ENCODE peak calls at places on chromosomes 16 and 17, in seven cellular contexts. C, Q, H, T, G, S and B are unnamed samples. For H3K9me3, the result is how much of the 10 kb centered on the place peaks cover.

GRCh38 chr17:337866-338265 is 14.7 kb downstream of the RPH3AL start:
- DNase-seq in C (no peak), Q (no peak), H (no peak), T (no peak), G (no peak), S (no peak), B (no peak)

GRCh38 chr16:75559564-75560372 is 3.7 kb upstream of the TMEM231 start:
- DNase-seq in C (no peak), Q (no peak), H (no peak), T (no peak), G (no peak), S (no peak), B (no peak)

GRCh38 chr17:70132505-70132904 is 36.8 kb upstream of the KCNJ2 start:
- DNase-seq in C (no peak), Q (no peak), H (no peak), T (no peak), G (no peak), S (no peak), B (no peak)

GRCh38 chr17:226773-227580 is 45.5 kb upstream of the DOC2B start:
- DNase-seq in C (no peak), Q (no peak), H (no peak), T (peak), G (no peak), S (no peak), B (no peak)

GRCh38 chr17:58513913-58514794 is at the start of gene MTMR4:
- DNase-seq in C (peak), Q (peak), H (peak), T (peak), G (peak), S (peak), B (peak)

GRCh38 chr17:41972571-41973411 is 6.2 kb downstream of the CNP start:
- DNase-seq in C (no peak), Q (no peak), H (no peak), T (no peak), G (no peak), S (no peak), B (peak)

GRCh38 chr17:66002807-66003206 is 189.1 kb downstream of the CEP112 start:
- DNase-seq in C (no peak), Q (no peak), H (no peak), T (no peak), G (no peak), S (no peak), B (no peak)

GRCh38 chr17:17183744-17184143 is 22.4 kb downstream of the PLD6 start:
- DNase-seq in C (no peak), Q (no peak), H (no peak), T (no peak), G (no peak), S (peak), B (no peak)

GRCh38 chr17:42655528-42655927 is 3.6 kb upstream of the TUBG2 start:
- DNase-seq in C (no peak), Q (no peak), H (no peak), T (no peak), G (no peak), S (no peak), B (no peak)

GRCh38 chr16:85056211-85056748 is 28.7 kb downstream of the KIAA0513 start:
- DNase-seq in C (peak), Q (no peak), H (no peak), T (no peak), G (peak), S (no peak), B (no peak)

GRCh38 chr17:69535022-69535570 is 120.6 kb downstream of the MAP2K6 start:
- DNase-seq in C (no peak), Q (no peak), H (peak), T (no peak), G (no peak), S (no peak), B (no peak)

GRCh38 chr17:67052720-67053437 is 8.5 kb downstream of the CACNG1 start:
- DNase-seq in C (no peak), Q (no peak), H (peak), T (no peak), G (no peak), S (no peak), B (peak)

GRCh38 chr17:8868529-8868951 is 1.1 kb upstream of the PIK3R6 start:
- DNase-seq in C (no peak), Q (no peak), H (no peak), T (no peak), G (no peak), S (no peak), B (no peak)

GRCh38 chr16:11994187-11995119 is 17.9 kb downstream of the SNX29 start:
- DNase-seq in C (peak), Q (peak), H (peak), T (peak), G (no peak), S (peak), B (no peak)

GRCh38 chr16:68779891-68780290 is 42.8 kb downstream of the CDH1 start:
- DNase-seq in C (peak), Q (no peak), H (no peak), T (no peak), G (no peak), S (peak), B (peak)

GRCh38 chr16:3655030-3655790 is 719 bp downstream of the DNASE1 start:
- DNase-seq in C (no peak), Q (no peak), H (no peak), T (peak), G (no peak), S (no peak), B (no peak)

GRCh38 chr16:84700518-84701277 is 898 bp downstream of the USP10 start:
- DNase-seq in C (no peak), Q (peak), H (peak), T (peak), G (no peak), S (peak), B (no peak)

GRCh38 chr17:56269509-56269908 is 116.2 kb downstream of the ANKFN1 start:
- DNase-seq in C (no peak), Q (no peak), H (no peak), T (no peak), G (no peak), S (no peak), B (no peak)

GRCh38 chr17:14827394-14827793 is 437.7 kb downstream of the PMP22 start:
- DNase-seq in C (no peak), Q (no peak), H (no peak), T (peak), G (no peak), S (no peak), B (no peak)

GRCh38 chr17:71631483-71631882 is 489.3 kb upstream of the SOX9 start:
- DNase-seq in C (no peak), Q (no peak), H (no peak), T (no peak), G (no peak), S (no peak), B (no peak)

GRCh38 chr17:71986886-71987285 is 133.9 kb upstream of the SOX9 start:
- DNase-seq in C (no peak), Q (no peak), H (no peak), T (no peak), G (no peak), S (no peak), B (no peak)

GRCh38 chr16:70725024-70725911 is 39.4 kb upstream of the MTSS2 start:
- DNase-seq in C (peak), Q (peak), H (no peak), T (peak), G (no peak), S (peak), B (no peak)

GRCh38 chr16:80526418-80527061 is 14.3 kb upstream of the DYNLRB2 start:
- DNase-seq in C (peak), Q (peak), H (peak), T (no peak), G (peak), S (peak), B (peak)

GRCh38 chr17:11506635-11507034 is 91.6 kb upstream of the DNAH9 start:
- DNase-seq in C (peak), Q (no peak), H (no peak), T (no peak), G (peak), S (no peak), B (no peak)

GRCh38 chr16:2896480-2897010 is 13.5 kb downstream of the FLYWCH2 start:
- DNase-seq in C (no peak), Q (no peak), H (no peak), T (no peak), G (no peak), S (no peak), B (no peak)

GRCh38 chr17:20896153-20896649 is 146.6 kb downstream of the USP22 start:
- DNase-seq in C (no peak), Q (no peak), H (peak), T (peak), G (no peak), S (no peak), B (peak)

GRCh38 chr16:10736926-10737625 is 6.6 kb upstream of the NUBP1 start:
- DNase-seq in C (peak), Q (peak), H (peak), T (no peak), G (peak), S (peak), B (peak)

GRCh38 chr16:10504404-10504885 is 76.0 kb downstream of the EMP2 start:
- DNase-seq in C (no peak), Q (no peak), H (no peak), T (no peak), G (no peak), S (no peak), B (no peak)

GRCh38 chr17:19374136-19374535 is 4.2 kb upstream of the MAPK7 start:
- DNase-seq in C (no peak), Q (no peak), H (no peak), T (peak), G (no peak), S (no peak), B (no peak)

GRCh38 chr17:15261063-15261817 is 3.9 kb downstream of the PMP22 start:
- DNase-seq in C (peak), Q (peak), H (peak), T (peak), G (peak), S (no peak), B (peak)

GRCh38 chr17:77723909-77724875 is 234.3 kb upstream of the TNRC6C start:
- DNase-seq in C (no peak), Q (no peak), H (no peak), T (no peak), G (no peak), S (no peak), B (no peak)

GRCh38 chr17:80649672-80650338 is 105.2 kb downstream of the RPTOR start:
- DNase-seq in C (peak), Q (peak), H (no peak), T (no peak), G (peak), S (no peak), B (no peak)

GRCh38 chr17:48593126-48593829 is at the start of gene HOXB5:
- DNase-seq in C (no peak), Q (no peak), H (no peak), T (no peak), G (no peak), S (no peak), B (no peak)

GRCh38 chr16:25343976-25344375 is 86.3 kb upstream of the ZKSCAN2 start:
- DNase-seq in C (no peak), Q (no peak), H (no peak), T (no peak), G (no peak), S (no peak), B (no peak)

DNA sequence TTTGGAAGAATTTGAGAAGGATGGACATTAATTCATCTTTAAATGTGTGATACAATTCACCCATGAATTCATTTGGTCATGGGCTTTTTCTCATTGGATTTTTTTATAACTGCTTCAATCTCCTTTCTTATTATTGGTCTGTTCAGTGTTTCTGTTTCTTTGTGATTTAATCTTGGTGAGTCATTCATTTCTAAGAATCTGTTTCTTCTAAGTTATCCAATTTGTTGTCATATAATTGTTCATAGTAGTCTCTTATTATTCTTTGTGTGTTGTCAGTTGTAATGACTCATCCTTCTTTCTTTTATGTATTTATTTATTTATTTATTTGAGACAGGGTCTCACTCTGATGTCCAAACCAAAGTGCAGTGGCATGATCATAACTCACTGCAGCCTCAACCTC is 146.1 kb upstream of the ZNF267 start:
- DNase-seq in C (no peak), Q (no peak), H (no peak), T (no peak), G (no peak), S (no peak), B (no peak)
- H3K9me3 ChIP-seq in C (under half), Q (under half), H (under half), T (under half), G (under half), S (under half), B (half or more)

GRCh38 chr17:6532441-6532885 is 23.9 kb downstream of the PITPNM3 start:
- DNase-seq in C (no peak), Q (no peak), H (no peak), T (peak), G (no peak), S (no peak), B (no peak)
- TF ChIP-seq EP300 in C (no peak), Q (no peak), H (no peak), T (no peak), G (no peak), S (no peak), B (no peak)

DNA sequence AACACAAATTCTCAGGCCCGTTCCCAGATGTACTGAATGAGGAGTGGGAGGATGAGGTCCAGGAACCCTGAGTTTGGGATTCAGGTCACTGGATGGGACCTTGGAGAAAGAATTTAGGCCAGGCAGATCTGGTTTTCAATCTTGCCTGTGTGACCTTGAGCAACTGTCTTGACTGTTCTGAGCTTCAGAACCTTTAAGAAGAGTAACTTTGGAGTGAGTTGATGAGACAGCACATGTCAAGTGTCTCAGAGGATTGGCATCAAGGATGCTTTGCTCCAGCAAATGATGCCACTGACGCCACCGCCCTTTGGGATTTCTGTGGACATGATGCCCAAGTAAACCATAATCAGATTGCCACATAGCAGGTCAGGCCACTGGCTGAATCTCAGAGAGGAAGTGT is 56.2 kb upstream of the DNAJA2 start:
- DNase-seq in C (no peak), Q (no peak), H (no peak), T (no peak), G (no peak), S (no peak), B (no peak)
- H3K9me3 ChIP-seq in C (under half), Q (under half), H (under half), T (under half), G (under half), S (under half), B (under half)

GRCh38 chr16:89023151-89023551 is 46.1 kb upstream of the CBFA2T3 start:
- DNase-seq in C (no peak), Q (no peak), H (no peak), T (peak), G (no peak), S (no peak), B (no peak)

GRCh38 chr16:89025636-89026035 is 48.6 kb upstream of the CBFA2T3 start:
- DNase-seq in C (no peak), Q (no peak), H (no peak), T (no peak), G (no peak), S (no peak), B (no peak)

GRCh38 chr16:89022051-89022836 is 45.2 kb upstream of the CBFA2T3 start:
- DNase-seq in C (no peak), Q (no peak), H (no peak), T (peak), G (no peak), S (no peak), B (no peak)

GRCh38 chr16:89024546-89024945 is 47.5 kb upstream of the CBFA2T3 start:
- DNase-seq in C (no peak), Q (no peak), H (no peak), T (no peak), G (no peak), S (no peak), B (no peak)

DNA sequence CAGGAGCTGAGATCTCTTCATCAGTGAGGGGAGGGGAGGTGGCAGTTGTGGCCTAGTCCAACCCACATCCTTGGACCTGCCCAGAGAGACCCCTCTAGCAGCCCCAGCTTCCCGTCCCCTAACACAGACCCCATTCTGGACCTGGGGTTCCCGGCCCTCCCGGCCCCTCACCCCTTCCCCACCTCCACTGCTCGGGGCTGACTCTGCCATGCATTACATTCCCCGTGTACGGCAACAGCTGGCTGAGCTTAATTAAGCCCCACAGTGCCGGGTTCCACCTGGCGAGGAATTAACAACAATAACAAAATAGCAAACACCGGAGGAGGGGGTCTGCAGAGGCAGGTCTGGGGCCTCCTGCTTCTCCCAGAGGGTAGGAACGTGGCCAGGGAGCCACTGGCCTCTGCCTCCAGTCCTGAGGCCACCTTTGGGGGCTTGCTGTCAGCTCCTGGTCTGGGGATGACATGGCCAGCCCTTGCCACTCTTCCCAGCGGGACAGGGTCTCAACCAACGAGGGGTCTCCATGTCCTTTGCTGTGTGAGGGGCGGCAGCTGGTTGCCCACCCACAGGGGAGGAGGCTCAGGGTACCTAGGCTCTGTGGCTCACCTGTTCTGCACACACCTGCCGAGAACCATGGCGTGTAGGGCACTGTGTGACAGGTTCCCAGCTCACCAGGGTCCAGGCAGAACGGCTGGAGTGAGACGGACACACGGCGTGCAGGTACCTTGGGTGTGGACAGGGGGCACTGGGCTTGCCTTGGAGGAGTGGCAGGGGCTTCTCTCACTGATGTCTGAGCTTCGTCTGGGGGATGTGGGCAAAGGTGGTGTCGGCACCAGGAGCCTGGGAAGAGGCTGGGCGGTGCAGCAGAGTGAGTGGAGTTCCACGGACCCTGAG is 46.9 kb upstream of the CBFA2T3 start:
- DNase-seq in C (no peak), Q (no peak), H (no peak), T (peak), G (no peak), S (no peak), B (no peak)
- TF ChIP-seq EP300 in C (no peak), Q (no peak), H (no peak), T (no peak), G (no peak), S (no peak), B (no peak)

DNA sequence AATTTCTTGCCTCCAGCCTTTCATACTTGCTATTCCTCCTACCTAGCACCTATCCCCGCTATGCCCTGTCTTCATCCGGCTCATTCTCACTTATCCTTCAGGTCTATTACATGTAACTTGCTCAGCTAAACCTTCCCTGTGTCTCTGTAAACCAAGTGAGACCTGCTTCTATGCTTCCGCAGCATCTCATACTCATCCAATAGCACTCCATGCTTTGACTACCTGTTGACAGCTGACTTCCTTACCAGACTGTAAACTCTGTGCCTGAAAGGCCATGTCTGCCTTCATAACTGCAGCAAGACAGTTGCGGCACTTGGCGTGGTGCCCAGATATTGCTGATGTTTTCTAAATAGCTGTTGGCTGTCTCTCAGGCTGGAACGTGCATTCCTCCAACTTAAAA is 1.8 kb upstream of the OR1E1 start:
- DNase-seq in C (no peak), Q (no peak), H (no peak), T (no peak), G (no peak), S (no peak), B (no peak)
- H3K9me3 ChIP-seq in C (under half), Q (under half), H (under half), T (under half), G (under half), S (under half), B (under half)

GRCh38 chr16:13083687-13084086 is 182.3 kb downstream of the SHISA9 start:
- DNase-seq in C (no peak), Q (no peak), H (no peak), T (no peak), G (no peak), S (no peak), B (no peak)
- TF ChIP-seq EP300 in C (no peak), Q (no peak), H (no peak), T (no peak), G (no peak), S (no peak), B (no peak)

GRCh38 chr17:27200476-27200875 is 93.4 kb upstream of the WSB1 start:
- DNase-seq in C (no peak), Q (no peak), H (no peak), T (no peak), G (no peak), S (no peak), B (no peak)
- H3K9me3 ChIP-seq in C (under half), Q (under half), H (under half), T (under half), G (under half), S (under half), B (under half)